ENCODE peak calls at places on chromosomes 3 and 15, in four cellular contexts. J is HCT116, L is A549, R is GM23338. V is an unnamed sample.

GRCh38 chr3:52248165-52248541 is 2.6 kb downstream of the PPM1M start:
- DNase-seq in J (no peak), L (no peak), R (no peak), V (no peak)

GRCh38 chr15:39896101-39896500 is 24.0 kb downstream of the GPR176 start:
- DNase-seq in J (no peak), L (no peak), R (no peak), V (no peak)

GRCh38 chr15:52466134-52466701 is 62.5 kb downstream of the MYO5A start:
- DNase-seq in J (no peak), L (no peak), R (peak), V (no peak)

GRCh38 chr3:46488735-46489361 is 8.9 kb upstream of the RTP3 start:
- DNase-seq in J (peak), L (peak), R (peak), V (peak)

GRCh38 chr3:134376786-134377431 is 2.7 kb upstream of the AMOTL2 start:
- DNase-seq in J (no peak), L (no peak), R (no peak), V (no peak)

GRCh38 chr3:122183521-122183892 is at the start of gene CASR:
- DNase-seq in J (no peak), L (peak), R (peak), V (no peak)

GRCh38 chr15:37056894-37057205 is 43.5 kb downstream of the MEIS2 start:
- DNase-seq in J (no peak), L (no peak), R (no peak), V (no peak)

GRCh38 chr3:188164248-188164687 is 10.3 kb downstream of the LPP start:
- DNase-seq in J (peak), L (peak), R (no peak), V (no peak)

GRCh38 chr3:1501396-1501795 is 408.6 kb downstream of the CNTN6 start:
- DNase-seq in J (no peak), L (no peak), R (no peak), V (no peak)

GRCh38 chr3:89032331-89033063 is 74.9 kb upstream of the EPHA3 start:
- DNase-seq in J (no peak), L (no peak), R (no peak), V (no peak)

GRCh38 chr15:84953136-84953535 is 28.5 kb upstream of the PDE8A start:
- DNase-seq in J (no peak), L (no peak), R (no peak), V (no peak)

GRCh38 chr15:92050220-92050898 is 196.9 kb downstream of the SLCO3A1 start:
- DNase-seq in J (no peak), L (no peak), R (no peak), V (no peak)

GRCh38 chr3:188979669-188980311 is 192.0 kb upstream of the TPRG1 start:
- DNase-seq in J (no peak), L (no peak), R (peak), V (no peak)

GRCh38 chr3:140384876-140385275 is 293.0 kb upstream of the TRIM42 start:
- DNase-seq in J (no peak), L (no peak), R (no peak), V (no peak)

GRCh38 chr15:48144889-48145288 is 24.1 kb downstream of the SLC24A5 start:
- DNase-seq in J (no peak), L (no peak), R (no peak), V (no peak)

GRCh38 chr3:157176108-157176507 is 16.2 kb upstream of the CCNL1 start:
- DNase-seq in J (no peak), L (no peak), R (no peak), V (no peak)

GRCh38 chr3:174931473-174931872 is 72.3 kb downstream of the NAALADL2 start:
- DNase-seq in J (no peak), L (no peak), R (no peak), V (no peak)

GRCh38 chr3:161770532-161771386 is 274.2 kb downstream of the OTOL1 start:
- DNase-seq in J (no peak), L (no peak), R (no peak), V (no peak)

GRCh38 chr3:66439666-66440344 is 61.0 kb downstream of the LRIG1 start:
- DNase-seq in J (no peak), L (no peak), R (no peak), V (no peak)

GRCh38 chr3:16305121-16305541 is 40.1 kb downstream of the OXNAD1 start:
- DNase-seq in J (no peak), L (no peak), R (no peak), V (no peak)

GRCh38 chr3:49471856-49472495 is 1.9 kb downstream of the DAG1 start:
- DNase-seq in J (no peak), L (no peak), R (peak), V (no peak)

GRCh38 chr15:64070965-64071851 is 22.4 kb downstream of the CIAO2A start:
- DNase-seq in J (no peak), L (peak), R (no peak), V (peak)

GRCh38 chr3:58305882-58306661 is at the start of the genes HTD2 and RPP14:
- DNase-seq in J (peak), L (peak), R (peak), V (peak)

GRCh38 chr3:125418306-125418705 is 43.2 kb upstream of the ZNF148 start:
- DNase-seq in J (no peak), L (no peak), R (no peak), V (no peak)

GRCh38 chr15:92425578-92426225 is 32.0 kb downstream of the ST8SIA2 start:
- DNase-seq in J (no peak), L (no peak), R (peak), V (no peak)

GRCh38 chr3:142857056-142857455 is 31.8 kb downstream of the PCOLCE2 start:
- DNase-seq in J (peak), L (peak), R (peak), V (no peak)

GRCh38 chr3:53318522-53318921 is 28.8 kb downstream of the DCP1A start:
- DNase-seq in J (no peak), L (no peak), R (no peak), V (no peak)

GRCh38 chr15:76341366-76342045 is 4.9 kb downstream of the ISL2 start:
- DNase-seq in J (no peak), L (no peak), R (peak), V (no peak)

GRCh38 chr3:49244589-49245205 is 32.3 kb downstream of the C3orf62 start:
- DNase-seq in J (no peak), L (peak), R (no peak), V (no peak)

GRCh38 chr3:57060089-57060829 is at the start of gene SPATA12:
- DNase-seq in J (peak), L (peak), R (peak), V (peak)

GRCh38 chr3:115494826-115495225 is 128.5 kb upstream of the GAP43 start:
- DNase-seq in J (no peak), L (no peak), R (no peak), V (no peak)

GRCh38 chr3:71395927-71396695 is 187.4 kb downstream of the FOXP1 start:
- DNase-seq in J (no peak), L (no peak), R (no peak), V (no peak)

GRCh38 chr3:45381168-45381852 is 7.1 kb upstream of the LARS2 start:
- DNase-seq in J (no peak), L (no peak), R (peak), V (no peak)

GRCh38 chr3:89113887-89114840 is 6.7 kb downstream of the EPHA3 start:
- DNase-seq in J (no peak), L (peak), R (peak), V (no peak)

GRCh38 chr3:134030801-134031619 is 1.3 kb upstream of the SLCO2A1 start:
- DNase-seq in J (no peak), L (no peak), R (no peak), V (no peak)

GRCh38 chr15:31051646-31052045 is 49.9 kb downstream of the TRPM1 start:
- DNase-seq in J (no peak), L (no peak), R (no peak), V (no peak)

GRCh38 chr3:145536461-145536860 is 624.5 kb downstream of the PLOD2 start:
- DNase-seq in J (no peak), L (no peak), R (no peak), V (no peak)

GRCh38 chr3:192005989-192006388 is 545.0 kb downstream of the PYDC2 start:
- DNase-seq in J (no peak), L (no peak), R (no peak), V (no peak)

GRCh38 chr15:40908095-40908494 is 13.8 kb downstream of the VPS18 start:
- DNase-seq in J (no peak), L (no peak), R (no peak), V (no peak)

GRCh38 chr15:40906947-40907802 is 12.9 kb downstream of the VPS18 start:
- DNase-seq in J (no peak), L (no peak), R (no peak), V (no peak)

GRCh38 chr15:40902605-40903561 is 8.6 kb downstream of the VPS18 start:
- DNase-seq in J (no peak), L (no peak), R (no peak), V (no peak)

GRCh38 chr15:40904552-40905201 is 10.4 kb downstream of the VPS18 start:
- DNase-seq in J (no peak), L (no peak), R (no peak), V (no peak)

DNA sequence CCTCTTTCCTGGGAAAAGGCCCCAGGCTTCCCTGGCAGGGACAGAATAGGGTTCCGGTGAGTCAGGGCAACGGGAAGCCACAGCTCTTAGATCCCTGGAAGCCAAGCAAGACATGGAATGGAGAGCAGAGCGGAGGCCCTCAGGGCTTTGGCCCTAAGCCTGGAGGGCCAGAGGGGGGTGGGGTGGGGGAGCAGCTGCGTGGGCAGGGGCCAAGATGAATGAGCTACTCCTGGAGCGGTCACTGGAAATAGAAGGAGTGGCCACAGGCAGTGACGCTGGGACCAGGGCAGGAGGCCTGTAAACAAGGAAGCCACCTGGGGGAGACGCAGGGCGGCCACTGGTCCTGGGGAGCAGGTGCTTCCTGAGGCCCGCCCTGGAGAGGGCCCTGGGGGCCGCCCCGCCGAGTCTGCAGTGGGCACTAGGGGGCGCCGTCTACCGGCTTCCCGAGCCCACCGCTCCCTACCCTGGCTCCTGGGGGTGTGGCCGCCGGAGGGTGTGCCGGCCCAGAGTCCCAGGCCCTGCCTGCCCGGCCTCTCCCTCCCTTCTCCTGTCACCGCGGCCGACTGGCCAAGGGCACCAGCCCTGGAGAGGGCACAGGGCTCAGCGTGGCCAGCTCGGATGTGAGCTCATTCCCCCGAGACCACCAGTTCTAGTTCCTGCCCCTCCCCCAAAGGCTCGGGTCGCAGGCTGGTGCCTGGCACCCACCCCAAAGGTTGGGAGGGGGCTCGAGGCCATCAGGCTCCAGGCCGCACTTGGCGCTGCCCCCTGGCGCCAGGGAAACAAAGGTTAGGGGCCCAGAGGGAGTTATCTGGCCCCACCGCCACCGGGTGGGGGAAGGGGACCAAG is 12.1 kb downstream of the VPS18 start:
- DNase-seq in J (peak), L (peak), R (peak), V (no peak)
- TF ChIP-seq REST in J (no peak), L (no peak), R (no peak), V (no peak)

GRCh38 chr15:67140078-67140833 is 74.9 kb downstream of the SMAD3 start:
- DNase-seq in J (no peak), L (no peak), R (no peak), V (no peak)

GRCh38 chr15:67143646-67144045 is 78.2 kb downstream of the SMAD3 start:
- DNase-seq in J (no peak), L (no peak), R (no peak), V (no peak)

GRCh38 chr15:67144609-67145306 is 79.4 kb downstream of the SMAD3 start:
- DNase-seq in J (no peak), L (no peak), R (peak), V (no peak)

GRCh38 chr15:67145307-67145610 is 79.9 kb downstream of the SMAD3 start:
- DNase-seq in J (no peak), L (no peak), R (no peak), V (no peak)

GRCh38 chr15:67142142-67143092 is 77.0 kb downstream of the SMAD3 start:
- DNase-seq in J (no peak), L (peak), R (no peak), V (no peak)
- TF ChIP-seq REST in J (no peak), L (no peak), R (no peak), V (no peak)

GRCh38 chr3:101848754-101849713 is at the start of gene NFKBIZ:
- DNase-seq in J (peak), L (peak), R (peak), V (no peak)
- TF ChIP-seq REST in J (no peak), L (peak), R (no peak), V (peak)

GRCh38 chr3:128649264-128649663 is 1.4 kb downstream of the RPN1 start:
- DNase-seq in J (no peak), L (no peak), R (no peak), V (no peak)

GRCh38 chr3:128648402-128648801 is 2.2 kb downstream of the RPN1 start:
- DNase-seq in J (no peak), L (no peak), R (no peak), V (no peak)

GRCh38 chr3:128647307-128647706 is 3.3 kb downstream of the RPN1 start:
- DNase-seq in J (no peak), L (no peak), R (no peak), V (no peak)

DNA sequence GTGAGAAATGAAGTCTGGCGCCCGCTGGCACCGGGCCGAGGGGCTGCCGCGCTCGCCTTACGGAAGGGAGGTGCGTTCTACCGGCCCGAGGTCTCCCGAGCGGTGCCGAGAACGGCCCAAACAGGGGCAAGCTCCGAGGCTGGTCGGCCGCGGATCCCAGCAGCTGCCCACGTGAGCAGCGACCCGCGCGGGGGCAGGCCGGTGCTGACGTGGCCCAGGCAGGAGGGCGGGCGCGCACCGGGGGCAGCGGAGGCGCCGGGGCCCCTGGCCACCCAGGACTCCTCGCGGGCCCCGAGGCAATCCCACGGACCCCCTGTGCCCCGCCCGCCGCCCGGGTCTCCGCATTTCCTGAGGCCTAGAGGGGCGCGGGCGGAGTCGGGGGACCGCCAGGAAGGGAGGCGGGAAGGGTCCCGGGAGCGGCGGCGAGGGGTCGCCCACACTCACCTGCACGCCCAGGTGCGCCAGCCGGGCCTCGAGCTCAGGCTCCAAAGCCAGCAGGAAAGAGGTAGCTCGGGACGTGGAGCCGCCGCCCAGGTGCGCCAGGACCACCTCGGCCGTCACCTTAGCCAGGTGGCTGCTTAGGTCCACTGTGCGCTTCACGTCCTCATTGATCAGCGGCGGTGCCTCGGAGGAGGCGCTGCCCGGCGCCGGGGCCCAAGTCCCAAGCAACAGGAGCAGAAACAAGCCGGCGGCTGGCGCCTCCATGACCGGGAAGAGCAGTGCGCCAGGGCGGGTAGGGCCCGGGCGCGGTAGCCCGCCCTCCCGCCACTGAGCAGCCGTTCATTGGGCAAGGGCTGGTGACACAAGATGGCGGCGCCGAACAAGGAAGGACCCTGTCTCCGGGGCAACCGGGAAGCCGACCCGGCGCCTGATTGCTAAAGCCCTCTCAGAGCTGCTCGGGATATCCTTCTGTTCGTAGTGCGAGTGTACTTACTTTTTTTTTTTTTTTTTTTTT is at the start of gene RPN1:
- DNase-seq in J (peak), L (peak), R (peak), V (peak)
- TF ChIP-seq REST in J (no peak), L (no peak), R (no peak), V (no peak)

GRCh38 chr15:82570721-82571519 is 30.7 kb upstream of the RPS17 start:
- DNase-seq in J (no peak), L (no peak), R (peak), V (no peak)

GRCh38 chr15:82572986-82573385 is 32.7 kb upstream of the RPS17 start:
- DNase-seq in J (no peak), L (no peak), R (no peak), V (no peak)

GRCh38 chr15:82569834-82570233 is 29.6 kb upstream of the RPS17 start:
- DNase-seq in J (no peak), L (no peak), R (no peak), V (no peak)

GRCh38 chr15:82572311-82572710 is 32.1 kb upstream of the RPS17 start:
- DNase-seq in J (no peak), L (no peak), R (no peak), V (no peak)

GRCh38 chr15:82571722-82572222 is 31.5 kb upstream of the RPS17 start:
- DNase-seq in J (no peak), L (no peak), R (peak), V (no peak)
- TF ChIP-seq REST in J (no peak), L (no peak), R (no peak), V (no peak)

GRCh38 chr15:43325039-43325438 is 5.3 kb downstream of the LCMT2 start:
- DNase-seq in J (no peak), L (no peak), R (no peak), V (no peak)

GRCh38 chr15:43329222-43329959 is 982 bp downstream of the LCMT2 start:
- DNase-seq in J (no peak), L (no peak), R (peak), V (no peak)

GRCh38 chr15:43330780-43331086 is 360 bp upstream of the LCMT2 start:
- DNase-seq in J (no peak), L (no peak), R (no peak), V (no peak)

DNA sequence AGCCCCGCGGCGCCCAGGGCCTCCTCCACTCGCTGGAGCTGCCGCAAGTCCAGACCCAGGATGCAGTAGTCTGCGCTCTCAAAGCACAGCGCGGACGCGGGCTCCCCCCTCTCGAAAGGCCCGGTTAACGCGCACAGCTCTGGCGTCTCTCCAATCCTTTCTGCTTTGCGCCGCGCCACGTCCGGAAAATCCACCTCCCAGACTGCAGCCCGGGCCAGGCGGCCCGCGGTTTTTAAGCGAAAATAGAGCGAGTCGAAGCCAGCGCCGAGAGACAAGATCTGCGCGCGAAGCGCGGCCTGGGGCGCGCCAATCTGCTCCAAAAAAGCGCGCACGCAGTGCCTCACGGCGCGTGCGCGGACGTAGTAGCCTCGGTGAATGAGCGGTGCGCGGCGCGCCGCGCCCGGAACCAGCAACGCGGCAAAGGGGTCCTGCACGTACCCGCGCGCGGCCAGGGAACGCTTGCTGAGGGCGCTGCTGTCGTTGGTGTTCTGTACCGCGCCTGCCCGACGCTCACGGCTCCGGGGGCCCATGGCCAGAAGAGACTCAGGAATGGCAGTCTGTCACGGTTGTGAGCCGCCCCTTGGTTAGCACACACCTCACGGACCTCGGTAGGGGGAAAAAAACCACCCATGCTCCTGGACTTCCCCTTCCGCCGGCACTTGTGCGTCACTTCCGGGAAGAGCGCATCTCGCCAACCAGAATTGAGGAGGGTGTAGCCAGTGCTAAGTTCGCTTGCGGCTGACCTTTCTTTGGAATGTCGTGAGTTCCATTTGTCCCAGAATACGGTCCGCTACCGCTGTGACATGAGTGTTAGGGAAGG is at the start of gene LCMT2:
- DNase-seq in J (peak), L (peak), R (peak), V (peak)
- TF ChIP-seq REST in J (no peak), L (no peak), R (no peak), V (no peak)

V was measured in Panc1.